ENCODE peak calls at places on chromosomes 4 and X, in four cellular contexts. F, Q, E and G are unnamed samples.

GRCh38 chr4:48038666-48039065 is 22.1 kb downstream of the NIPAL1 start:
- DNase-seq in F (no peak), Q (no peak), E (peak), G (no peak)

GRCh38 chr4:113404846-113405245 is 355.4 kb downstream of the ANK2 start:
- DNase-seq in Q (no peak), E (no peak), F (no peak), G (no peak)

GRCh38 chrX:39983715-39984114 is 114.0 kb downstream of the BCOR start:
- DNase-seq in Q (no peak), F (no peak), E (no peak), G (no peak)

GRCh38 chrX:35046646-35047231 is 104.1 kb downstream of the FAM47B start:
- DNase-seq in Q (no peak), F (no peak), E (no peak), G (no peak)

GRCh38 chr4:151409470-151410313 is 716 bp downstream of the FHIP1A start:
- DNase-seq in F (no peak), E (peak), Q (no peak), G (peak)

GRCh38 chrX:46327229-46328081 is 217.8 kb downstream of the ZNF674 start:
- DNase-seq in Q (no peak), E (peak), F (no peak), G (peak)

GRCh38 chr4:144754562-144755410 is 108.8 kb downstream of the HHIP start:
- DNase-seq in Q (no peak), F (no peak), E (no peak), G (peak)

GRCh38 chr4:74675673-74676279 is 118.5 kb downstream of the BTC start:
- DNase-seq in E (peak), Q (no peak), F (peak), G (peak)

GRCh38 chr4:125826801-125827200 is 512.0 kb downstream of the FAT4 start:
- DNase-seq in F (no peak), E (no peak), Q (no peak), G (no peak)

GRCh38 chr4:54004463-54004862 is 59.9 kb downstream of the CHIC2 start:
- DNase-seq in Q (no peak), F (no peak), E (peak), G (no peak)

GRCh38 chr4:147560632-147561031 is 56.6 kb upstream of the TMEM184C start:
- DNase-seq in Q (no peak), F (no peak), E (no peak), G (no peak)

GRCh38 chr4:61540944-61541343 is 340.8 kb downstream of the ADGRL3 start:
- DNase-seq in F (no peak), E (peak), Q (no peak), G (peak)

GRCh38 chr4:123477804-123478209 is 81.2 kb downstream of the SPRY1 start:
- DNase-seq in E (peak), Q (no peak), F (no peak), G (no peak)

GRCh38 chr4:187999406-187999932 is 3.9 kb downstream of the ZFP42 start:
- DNase-seq in F (no peak), E (no peak), Q (no peak), G (no peak)

GRCh38 chr4:39104255-39104654 is 42.2 kb downstream of the KLHL5 start:
- DNase-seq in E (no peak), F (no peak), Q (no peak), G (no peak)

GRCh38 chrX:104141087-104141760 is 15.6 kb downstream of the SLC25A53 start:
- DNase-seq in F (no peak), E (no peak), Q (no peak), G (no peak)

GRCh38 chrX:73683236-73683859 is 120.4 kb downstream of the CHIC1 start:
- DNase-seq in F (no peak), Q (no peak), E (no peak), G (no peak)

GRCh38 chr4:76179398-76180318 is 31.5 kb upstream of the NUP54 start:
- DNase-seq in Q (no peak), F (peak), E (peak), G (peak)

GRCh38 chrX:37060999-37061398 is 52.8 kb downstream of the FAM47C start:
- DNase-seq in Q (no peak), E (peak), F (peak), G (peak)

GRCh38 chrX:77771601-77772000 is 14.4 kb downstream of the ATRX start:
- DNase-seq in E (no peak), F (no peak), Q (no peak), G (no peak)

GRCh38 chr4:186693159-186693815 is 30.4 kb downstream of the FAT1 start:
- DNase-seq in F (peak), Q (no peak), E (no peak), G (no peak)

GRCh38 chr4:144709793-144710525 is 64.0 kb downstream of the HHIP start:
- DNase-seq in F (no peak), Q (no peak), E (no peak), G (no peak)

GRCh38 chrX:48972214-48973164 is 845 bp upstream of the KCND1 start:
- DNase-seq in E (peak), Q (no peak), F (peak), G (peak)

GRCh38 chrX:69297521-69297920 is 132.3 kb upstream of the PJA1 start:
- DNase-seq in E (no peak), F (no peak), Q (no peak), G (no peak)

GRCh38 chr4:158996669-158997074 is 106.2 kb upstream of the RAPGEF2 start:
- DNase-seq in E (no peak), Q (no peak), F (no peak), G (no peak)

GRCh38 chr4:119031218-119031617 is 104.4 kb upstream of the MYOZ2 start:
- DNase-seq in Q (no peak), F (no peak), E (no peak), G (no peak)

GRCh38 chr4:167868163-167868562 is 224.2 kb upstream of the ANXA10 start:
- DNase-seq in E (no peak), Q (no peak), F (no peak), G (no peak)

GRCh38 chr4:76458829-76459228 is 23.8 kb downstream of the SHROOM3 start:
- DNase-seq in E (no peak), Q (no peak), F (no peak), G (peak)

GRCh38 chr4:137510866-137511265 is 21.4 kb downstream of the PCDH18 start:
- DNase-seq in F (no peak), Q (no peak), E (no peak), G (peak)

GRCh38 chr4:30770049-30770549 is 49.9 kb downstream of the PCDH7 start:
- DNase-seq in E (no peak), F (no peak), Q (no peak), G (no peak)

GRCh38 chr4:185513489-185514181 is 21.7 kb downstream of the PDLIM3 start:
- DNase-seq in Q (peak), F (no peak), E (peak), G (no peak)

GRCh38 chr4:78356251-78356650 is 195.3 kb upstream of the ANXA3 start:
- DNase-seq in Q (no peak), E (no peak), F (no peak), G (no peak)

GRCh38 chrX:21581479-21581878 is 76.7 kb downstream of the KLHL34 start:
- DNase-seq in E (no peak), F (no peak), Q (no peak), G (no peak)

GRCh38 chrX:21590012-21590776 is 67.9 kb downstream of the KLHL34 start:
- DNase-seq in E (no peak), F (no peak), Q (no peak), G (no peak)

GRCh38 chrX:21586001-21586400 is 72.1 kb downstream of the KLHL34 start:
- DNase-seq in E (no peak), F (no peak), Q (no peak), G (no peak)
- TF ChIP-seq JUNB in E (no peak), F (no peak), Q (no peak), G (no peak)

GRCh38 chr4:51830146-51830545 is 12.8 kb upstream of the DCUN1D4 start:
- DNase-seq in Q (no peak), E (no peak), F (no peak), G (no peak)
- H2AFZ ChIP-seq in Q (no peak), E (no peak), F (no peak), G (no peak)

DNA sequence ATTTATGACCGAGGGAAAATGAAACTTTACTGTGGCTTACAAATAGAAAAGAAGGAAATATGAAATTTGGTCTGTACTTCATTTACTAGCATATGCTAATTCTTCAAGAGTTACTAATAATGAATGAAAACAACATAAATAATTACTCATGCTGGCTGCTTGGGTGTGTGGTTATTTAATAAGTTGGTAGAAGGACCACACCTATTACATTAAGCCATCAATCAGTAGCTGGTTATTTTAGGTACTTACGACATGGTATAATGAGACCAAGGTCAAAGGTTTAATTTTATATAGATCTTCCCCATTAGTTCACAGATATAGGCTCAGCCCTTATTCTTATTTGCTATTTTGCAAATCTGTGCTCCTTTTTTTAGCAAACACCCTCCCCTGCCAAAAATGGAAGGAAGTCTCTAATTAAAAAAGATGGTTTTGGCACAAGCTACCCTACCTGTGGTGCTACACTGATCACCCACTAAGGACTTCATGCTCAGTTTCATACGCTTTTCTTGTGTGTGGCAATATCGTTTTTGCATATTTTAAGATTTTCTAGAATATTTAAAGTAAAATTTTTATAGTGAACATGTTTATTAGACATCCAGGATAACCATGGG is 14.1 kb downstream of the TMPRSS11D start:
- DNase-seq in Q (no peak), E (no peak), F (no peak), G (no peak)
- TF ChIP-seq JUNB in Q (no peak), E (no peak), F (no peak), G (no peak)

GRCh38 chrX:154295664-154296310 is at the start of gene TKTL1:
- DNase-seq in E (no peak), Q (no peak), F (no peak), G (no peak)
- H2AFZ ChIP-seq in E (no peak), Q (no peak), F (no peak), G (no peak)

GRCh38 chr4:80036949-80037348 is 36.1 kb downstream of the ANTXR2 start:
- DNase-seq in Q (no peak), F (no peak), E (no peak), G (no peak)
- TF ChIP-seq JUNB in Q (no peak), F (no peak), E (no peak), G (no peak)

GRCh38 chr4:56619816-56620215 is 61.3 kb downstream of the HOPX start:
- DNase-seq in F (no peak), Q (no peak), E (no peak), G (peak)
- H2AFZ ChIP-seq in F (no peak), Q (no peak), E (no peak), G (peak)

GRCh38 chr4:118014831-118015230 is 19.5 kb upstream of the NDST3 start:
- DNase-seq in F (no peak), E (no peak), Q (no peak), G (no peak)

GRCh38 chr4:118012142-118012541 is 22.1 kb upstream of the NDST3 start:
- DNase-seq in Q (no peak), E (no peak), F (no peak), G (peak)
- TF ChIP-seq JUNB in Q (no peak), E (no peak), F (no peak), G (no peak)